ENCODE peak calls at places on chromosome 20, in four cellular contexts. One of them, this sample, is unnamed.

GRCh38 chr20:7585126-7585679 is 355.1 kb downstream of the HAO1 start:
- DNase-seq in SK-N-SH: no peak
- DNase-seq in HCT116: no peak
- DNase-seq in right cardiac atrium: no peak
- DNase-seq in this sample: no peak

GRCh38 chr20:21259346-21259745 is 43.8 kb upstream of the XRN2 start:
- DNase-seq in right cardiac atrium: no peak
- DNase-seq in SK-N-SH: no peak
- DNase-seq in HCT116: no peak
- DNase-seq in this sample: no peak

GRCh38 chr20:1909097-1909496 is 13.9 kb downstream of the SIRPA start:
- DNase-seq in right cardiac atrium: no peak
- DNase-seq in HCT116: no peak
- DNase-seq in SK-N-SH: no peak
- DNase-seq in this sample: no peak

GRCh38 chr20:23116301-23117089 is 30.4 kb upstream of the CD93 start:
- DNase-seq in HCT116: no peak
- DNase-seq in right cardiac atrium: no peak
- DNase-seq in SK-N-SH: no peak
- DNase-seq in this sample: no peak

GRCh38 chr20:47876348-47877056 is 91.2 kb upstream of the SULF2 start:
- DNase-seq in HCT116: no peak
- DNase-seq in SK-N-SH: no peak
- DNase-seq in right cardiac atrium: no peak
- DNase-seq in this sample: no peak

GRCh38 chr20:4130404-4131189 is 115.2 kb upstream of the RNF24 start:
- DNase-seq in HCT116: no peak
- DNase-seq in right cardiac atrium: no peak
- DNase-seq in SK-N-SH: no peak
- DNase-seq in this sample: no peak

GRCh38 chr20:2911200-2911599 is 37.9 kb downstream of the PTPRA start:
- DNase-seq in right cardiac atrium: no peak
- DNase-seq in HCT116: no peak
- DNase-seq in SK-N-SH: no peak
- DNase-seq in this sample: no peak

GRCh38 chr20:54643761-54644160 is 168.4 kb downstream of the DOK5 start:
- DNase-seq in right cardiac atrium: peak; percentile 51
- DNase-seq in HCT116: no peak
- DNase-seq in SK-N-SH: no peak
- DNase-seq in this sample: no peak

GRCh38 chr20:44180814-44181213 is 6.2 kb downstream of the JPH2 start:
- DNase-seq in HCT116: no peak
- DNase-seq in SK-N-SH: no peak
- DNase-seq in right cardiac atrium: peak; percentile 77
- DNase-seq in this sample: no peak

GRCh38 chr20:52624270-52624669 is 347.9 kb upstream of the TSHZ2 start:
- DNase-seq in right cardiac atrium: no peak
- DNase-seq in HCT116: no peak
- DNase-seq in SK-N-SH: no peak
- DNase-seq in this sample: no peak

GRCh38 chr20:18778993-18779392 is 34.6 kb upstream of the SCP2D1 start:
- DNase-seq in right cardiac atrium: no peak
- DNase-seq in SK-N-SH: no peak
- DNase-seq in HCT116: no peak
- DNase-seq in this sample: no peak

GRCh38 chr20:14764511-14765369 is 427.3 kb upstream of the FLRT3 start:
- DNase-seq in SK-N-SH: no peak
- DNase-seq in HCT116: no peak
- DNase-seq in right cardiac atrium: no peak
- DNase-seq in this sample: no peak

GRCh38 chr20:45465492-45466266 is 3.9 kb upstream of the WFDC2 start:
- DNase-seq in right cardiac atrium: no peak
- DNase-seq in SK-N-SH: no peak
- DNase-seq in HCT116: no peak
- DNase-seq in this sample: no peak

GRCh38 chr20:46791722-46792416 is 82.4 kb downstream of the SLC2A10 start:
- DNase-seq in right cardiac atrium: no peak
- DNase-seq in SK-N-SH: no peak
- DNase-seq in HCT116: no peak
- DNase-seq in this sample: no peak

GRCh38 chr20:35739294-35740163 is 2.5 kb downstream of the RBM39 start:
- DNase-seq in HCT116: no peak
- DNase-seq in right cardiac atrium: no peak
- DNase-seq in SK-N-SH: peak; percentile 6
- DNase-seq in this sample: no peak

GRCh38 chr20:37411408-37412306 is 65.7 kb downstream of the SRC start:
- DNase-seq in HCT116: no peak
- DNase-seq in SK-N-SH: no peak
- DNase-seq in right cardiac atrium: peak; percentile 71
- DNase-seq in this sample: no peak
- H3K4me3 ChIP-seq in HCT116: no peak overlapping the region
- H3K4me3 ChIP-seq in SK-N-SH: no peak overlapping the region
- H3K4me3 ChIP-seq in right cardiac atrium: no peak overlapping the region
- H3K4me3 ChIP-seq in this sample: no peak overlapping the region

DNA sequence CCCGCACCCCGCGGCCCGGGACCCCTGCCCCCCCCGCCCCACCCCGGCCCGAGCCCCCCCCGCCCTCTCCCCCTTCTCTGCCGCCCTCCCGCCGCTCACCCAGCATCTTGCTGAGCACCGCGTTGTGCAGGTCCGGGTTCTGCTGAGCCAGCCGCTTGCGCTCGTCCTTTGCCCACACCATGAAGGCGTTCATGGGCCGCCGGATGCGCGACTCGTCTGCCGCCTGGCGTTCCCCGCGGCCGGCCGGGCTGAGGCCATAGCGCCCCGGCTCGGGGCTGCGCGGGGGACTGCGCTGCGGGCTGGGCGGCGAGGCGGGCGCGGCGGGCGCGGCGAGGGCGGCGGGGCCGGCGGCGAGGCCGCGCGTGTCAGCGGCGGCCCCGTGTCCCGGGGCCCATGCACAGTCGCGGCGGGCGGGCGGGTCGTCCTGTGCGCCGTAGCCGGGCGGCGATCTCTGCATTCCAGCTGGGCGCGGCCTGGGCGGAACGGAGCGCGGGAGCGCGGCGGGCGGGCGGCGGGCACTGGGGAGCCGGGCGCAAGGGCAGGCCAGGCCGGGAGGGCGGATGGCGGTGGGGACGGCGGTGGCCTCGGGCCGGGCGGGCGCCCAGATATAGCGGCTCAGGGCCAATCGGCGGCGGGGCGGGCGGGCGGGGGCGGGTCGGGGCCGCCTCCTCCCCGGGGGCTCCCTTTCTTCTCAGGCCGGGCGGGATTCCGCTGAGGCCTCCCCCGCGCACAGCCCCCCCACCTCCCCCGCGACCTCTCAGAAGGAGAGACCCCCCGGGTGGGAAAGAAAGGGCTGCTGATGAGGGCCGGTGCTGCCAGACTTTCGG is at the start of gene SOX18:
- DNase-seq in right cardiac atrium: peak; percentile 84
- DNase-seq in HCT116: no peak
- DNase-seq in SK-N-SH: peak; percentile 83
- DNase-seq in this sample: no peak
- H3K4me3 ChIP-seq in right cardiac atrium: peak within 1 kb of the TSS; percentile 53
- H3K4me3 ChIP-seq in HCT116: peak within 1 kb of the TSS; percentile 37
- H3K4me3 ChIP-seq in SK-N-SH: peak within 1 kb of the TSS; percentile 21
- H3K4me3 ChIP-seq in this sample: peak within 1 kb of the TSS; percentile 83

GRCh38 chr20:32572271-32572968 is 12.7 kb downstream of the NOL4L start:
- DNase-seq in HCT116: no peak
- DNase-seq in right cardiac atrium: no peak
- DNase-seq in SK-N-SH: no peak
- DNase-seq in this sample: no peak
- H3K4me3 ChIP-seq in HCT116: no peak overlapping the region
- H3K4me3 ChIP-seq in right cardiac atrium: no peak overlapping the region
- H3K4me3 ChIP-seq in SK-N-SH: no peak overlapping the region
- H3K4me3 ChIP-seq in this sample: no peak overlapping the region

DNA sequence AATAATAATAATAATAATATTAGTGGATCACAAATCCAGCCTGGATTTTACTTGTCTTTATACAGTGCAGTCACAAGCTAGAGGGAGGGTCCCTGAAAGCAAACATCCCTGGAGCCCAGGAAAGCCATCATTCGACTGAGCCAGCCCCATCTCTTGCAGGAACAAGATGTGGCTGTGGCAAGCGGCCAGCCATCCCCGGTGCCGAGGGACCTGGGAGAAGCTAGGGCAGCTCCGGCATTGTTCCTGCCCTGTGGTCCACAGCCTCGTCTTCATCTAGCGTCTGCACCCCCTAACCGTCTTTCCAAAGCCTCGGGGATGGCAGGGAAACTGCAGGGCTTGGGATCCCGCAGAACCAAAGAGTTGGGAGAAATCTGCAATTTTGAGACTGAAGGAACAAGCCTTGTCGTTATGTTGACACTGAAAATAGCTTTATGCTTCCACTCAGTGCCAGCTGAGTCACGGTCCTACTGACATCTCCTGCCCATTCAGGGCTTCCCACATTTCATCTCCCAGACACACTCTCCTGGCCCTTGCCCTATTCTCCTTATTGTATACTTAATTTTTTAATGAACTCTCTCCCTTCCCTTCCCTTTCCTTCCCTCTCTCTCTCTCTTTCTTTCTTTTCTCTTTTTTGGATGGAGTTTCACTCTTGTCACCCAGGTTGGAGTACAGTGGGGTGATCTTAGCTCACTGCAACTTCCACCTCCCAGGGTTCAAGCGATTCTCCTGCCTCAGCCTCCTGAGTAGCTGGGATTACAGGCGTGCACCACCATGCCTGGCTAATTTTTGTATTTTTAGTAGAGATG is 62.5 kb upstream of the ZNFX1 start:
- DNase-seq in right cardiac atrium: peak; percentile 74
- DNase-seq in HCT116: no peak
- DNase-seq in SK-N-SH: peak; percentile 52
- DNase-seq in this sample: no peak
- H3K4me3 ChIP-seq in right cardiac atrium: no peak overlapping the region
- H3K4me3 ChIP-seq in HCT116: no peak overlapping the region
- H3K4me3 ChIP-seq in SK-N-SH: no peak overlapping the region
- H3K4me3 ChIP-seq in this sample: no peak overlapping the region

DNA sequence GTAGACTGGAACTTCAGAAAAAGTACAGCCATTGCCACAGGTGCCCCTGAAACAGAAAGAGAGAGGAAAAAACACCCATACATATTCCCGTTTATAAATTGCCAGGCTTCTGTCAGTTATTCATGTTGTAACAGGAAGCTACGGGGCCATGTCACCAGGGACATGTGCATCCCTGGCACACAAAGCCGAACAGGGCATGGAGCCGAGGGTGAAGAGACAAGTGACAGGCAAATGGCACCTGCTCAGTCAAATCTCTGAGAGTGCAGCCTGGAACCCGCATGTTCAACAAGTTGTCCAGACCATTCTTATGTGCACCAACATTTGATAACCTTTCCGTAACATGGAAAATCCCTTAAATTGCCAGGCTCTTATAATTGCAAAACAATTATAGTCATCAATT is 740.7 kb downstream of the KIF16B start:
- DNase-seq in right cardiac atrium: no peak
- DNase-seq in SK-N-SH: no peak
- DNase-seq in HCT116: no peak
- DNase-seq in this sample: no peak
- H3K4me3 ChIP-seq in right cardiac atrium: no peak overlapping the region
- H3K4me3 ChIP-seq in SK-N-SH: no peak overlapping the region
- H3K4me3 ChIP-seq in HCT116: no peak overlapping the region
- H3K4me3 ChIP-seq in this sample: no peak overlapping the region

DNA sequence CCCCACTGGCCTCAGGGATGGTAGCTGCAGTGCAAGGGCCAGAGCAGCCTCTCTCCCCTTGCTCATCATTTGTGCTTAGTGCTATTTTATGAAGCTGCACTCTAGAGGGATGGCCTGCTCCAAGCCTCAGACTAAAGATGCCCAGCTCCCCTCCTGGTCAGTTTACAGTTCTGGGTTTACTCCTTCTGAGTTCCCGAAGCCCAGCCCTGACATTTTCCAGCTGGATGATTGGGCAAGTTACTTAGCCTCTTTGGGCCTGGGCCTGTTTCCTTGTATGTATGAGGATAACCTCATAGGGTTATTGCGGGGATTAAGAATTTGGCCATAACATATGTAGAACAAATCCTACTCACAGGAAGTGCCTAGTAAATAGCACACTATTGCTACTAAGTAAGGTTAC is 31.8 kb upstream of the EMILIN3 start:
- DNase-seq in HCT116: no peak
- DNase-seq in right cardiac atrium: peak; percentile 80
- DNase-seq in SK-N-SH: no peak
- DNase-seq in this sample: no peak
- H3K4me3 ChIP-seq in HCT116: no peak overlapping the region
- H3K4me3 ChIP-seq in right cardiac atrium: no peak overlapping the region
- H3K4me3 ChIP-seq in SK-N-SH: no peak overlapping the region
- H3K4me3 ChIP-seq in this sample: no peak overlapping the region

GRCh38 chr20:37297066-37297736 is 7.7 kb downstream of the MANBAL start:
- DNase-seq in right cardiac atrium: no peak
- DNase-seq in HCT116: no peak
- DNase-seq in SK-N-SH: no peak
- DNase-seq in this sample: no peak
- H3K4me3 ChIP-seq in right cardiac atrium: no peak overlapping the region
- H3K4me3 ChIP-seq in HCT116: no peak overlapping the region
- H3K4me3 ChIP-seq in SK-N-SH: no peak overlapping the region
- H3K4me3 ChIP-seq in this sample: no peak overlapping the region

GRCh38 chr20:58753929-58754551 is 61.4 kb downstream of the NPEPL1 start:
- DNase-seq in right cardiac atrium: no peak
- DNase-seq in HCT116: no peak
- DNase-seq in SK-N-SH: no peak
- DNase-seq in this sample: no peak
- H3K4me3 ChIP-seq in right cardiac atrium: no peak overlapping the region
- H3K4me3 ChIP-seq in HCT116: no peak overlapping the region
- H3K4me3 ChIP-seq in SK-N-SH: no peak overlapping the region
- H3K4me3 ChIP-seq in this sample: no peak overlapping the region

GRCh38 chr20:50356962-50357782 is 153.0 kb upstream of the PTPN1 start:
- DNase-seq in right cardiac atrium: no peak
- DNase-seq in SK-N-SH: no peak
- DNase-seq in HCT116: no peak
- DNase-seq in this sample: no peak
- H3K4me3 ChIP-seq in right cardiac atrium: no peak overlapping the region
- H3K4me3 ChIP-seq in SK-N-SH: no peak overlapping the region
- H3K4me3 ChIP-seq in HCT116: no peak overlapping the region
- H3K4me3 ChIP-seq in this sample: no peak overlapping the region

This sample was measured in SK-N-MC.